ENCODE peak calls at places on chromosomes 7 and 10, in four cellular contexts. F is BE2C, V is M059J, Y is stomach. K is an unnamed sample.

GRCh38 chr10:30804478-30805055 is 175.0 kb upstream of the LYZL2 start:
- DNase-seq in F (no peak), V (no peak), Y (no peak), K (no peak)

GRCh38 chr7:34128762-34129161 is 223.4 kb downstream of the BMPER start:
- DNase-seq in F (no peak), V (peak; percentile 65), Y (no peak), K (peak; percentile 84)

GRCh38 chr7:44398953-44399574 is 73.7 kb upstream of the CAMK2B start:
- DNase-seq in F (peak; percentile 54), V (no peak), Y (no peak), K (no peak)

GRCh38 chr7:90903856-90904255 is 307.7 kb downstream of the CDK14 start:
- DNase-seq in F (no peak), V (no peak), Y (no peak), K (no peak)

GRCh38 chr7:43791-44540 is 148.4 kb upstream of the FAM20C start:
- DNase-seq in F (no peak), V (no peak), Y (no peak), K (no peak)

GRCh38 chr7:158956805-158957506 is 100.6 kb downstream of the DYNC2I1 start:
- DNase-seq in F (no peak), V (no peak), Y (no peak), K (no peak)

GRCh38 chr10:5663692-5664427 is 2.5 kb downstream of the ASB13 start:
- DNase-seq in F (no peak), V (no peak), Y (no peak), K (no peak)

GRCh38 chr7:67408109-67408508 is 411.5 kb downstream of the TYW1 start:
- DNase-seq in F (no peak), V (no peak), Y (no peak), K (no peak)

GRCh38 chr10:121312582-121312981 is 285.7 kb downstream of the FGFR2 start:
- DNase-seq in F (no peak), V (no peak), Y (no peak), K (no peak)

GRCh38 chr7:77258014-77258413 is 58.4 kb upstream of the FGL2 start:
- DNase-seq in F (peak; percentile 52), V (peak; percentile 54), Y (no peak), K (peak; percentile 18)

GRCh38 chr7:102063736-102064135 is 222.9 kb upstream of the SH2B2 start:
- DNase-seq in F (peak; percentile 74), V (peak; percentile 84), Y (peak; percentile 66), K (peak; percentile 95)

GRCh38 chr10:108567899-108568752 is 1355.2 kb downstream of the XPNPEP1 start:
- DNase-seq in F (no peak), V (peak; percentile 66), Y (no peak), K (peak; percentile 46)

GRCh38 chr10:22314852-22315251 is 1.3 kb upstream of the COMMD3 start:
- DNase-seq in F (no peak), V (no peak), Y (no peak), K (no peak)

GRCh38 chr7:151351967-151352366 is 10.4 kb downstream of the NUB1 start:
- DNase-seq in F (no peak), V (no peak), Y (no peak), K (no peak)

GRCh38 chr10:124701435-124701834 is 42.7 kb downstream of the FAM53B start:
- DNase-seq in F (no peak), V (no peak), Y (peak; percentile 88), K (no peak)

GRCh38 chr7:93811198-93811597 is 79.4 kb downstream of the TFPI2 start:
- DNase-seq in F (no peak), V (no peak), Y (no peak), K (no peak)

GRCh38 chr7:8147004-8147403 is 115.0 kb downstream of the ICA1 start:
- DNase-seq in F (peak; percentile 50), V (no peak), Y (no peak), K (no peak)

GRCh38 chr10:122494833-122495232 is 33.5 kb downstream of the HTRA1 start:
- DNase-seq in F (no peak), V (peak; percentile 97), Y (no peak), K (peak; percentile 69)